ENCODE peak calls at places on chromosomes 2 and 18, in ten cellular contexts. U is CD8-positive, alpha-beta memory T cell; T is lower lobe of right lung; W is endodermal cell; C is neural progenitor cell; E is hepatocyte; Q is lung; Y is sigmoid colon; N is Panc1; O is upper lobe of left lung. L is an unnamed sample.

GRCh38 chr2:85001595-85001994 is 30.6 kb downstream of the KCMF1 start:
- DNase-seq in Y (no peak), Q (no peak), C (no peak), W (no peak), U (no peak), E (no peak), N (no peak), T (no peak), O (no peak), L (no peak)

GRCh38 chr2:207869784-207870778 is 100.4 kb upstream of the FZD5 start:
- DNase-seq in T (no peak), C (no peak), U (no peak), Q (peak; percentile 47), Y (no peak), E (peak; percentile 39), O (no peak), W (no peak), N (no peak), L (no peak)

GRCh38 chr18:36075862-36076587 is 8.7 kb upstream of the RPRD1A start:
- DNase-seq in E (peak; percentile 42), U (no peak), N (peak; percentile 33), T (no peak), W (no peak), Y (no peak), Q (no peak), O (no peak), C (no peak), L (no peak)

GRCh38 chr2:45307147-45307546 is 297.9 kb upstream of the SIX2 start:
- DNase-seq in C (no peak), Y (no peak), U (no peak), N (no peak), O (no peak), T (no peak), W (no peak), Q (no peak), E (no peak), L (no peak)

GRCh38 chr2:38233231-38233983 is 143.7 kb downstream of the ATL2 start:
- DNase-seq in C (no peak), E (peak; percentile 35), N (no peak), Q (no peak), W (no peak), T (no peak), U (no peak), O (no peak), Y (no peak), L (no peak)

GRCh38 chr18:51137891-51138290 is 59.6 kb downstream of the MEX3C start:
- DNase-seq in Y (no peak), O (no peak), E (no peak), C (no peak), N (no peak), W (no peak), U (no peak), T (no peak), Q (no peak), L (no peak)

GRCh38 chr2:15773204-15773603 is 167.1 kb upstream of the MYCN start:
- DNase-seq in T (no peak), N (no peak), C (no peak), U (no peak), E (no peak), W (no peak), Q (no peak), Y (no peak), O (no peak), L (no peak)

GRCh38 chr2:169478339-169478738 is 955 bp upstream of the BBS5 start:
- DNase-seq in N (no peak), Y (no peak), W (no peak), T (peak; percentile 50), C (no peak), E (no peak), Q (no peak), O (no peak), U (no peak), L (no peak)

GRCh38 chr2:128664499-128664971 is 345.9 kb upstream of the HS6ST1 start:
- DNase-seq in U (no peak), W (peak; percentile 84), O (no peak), Q (peak; percentile 13), T (no peak), N (no peak), E (no peak), Y (no peak), C (peak; percentile 30), L (no peak)

GRCh38 chr2:182982934-182983333 is 55.3 kb downstream of the NCKAP1 start:
- DNase-seq in Y (no peak), Q (no peak), O (no peak), W (no peak), U (no peak), T (no peak), N (no peak), E (no peak), C (no peak), L (no peak)

GRCh38 chr2:102033028-102033749 is 41.4 kb downstream of the IL1R2 start:
- DNase-seq in T (peak; percentile 82), U (no peak), E (peak; percentile 53), O (no peak), N (no peak), W (no peak), Y (no peak), C (no peak), Q (peak; percentile 85), L (peak; percentile 70)

GRCh38 chr18:374735-375168 is 106.9 kb upstream of the THOC1 start:
- DNase-seq in T (no peak), Q (no peak), W (no peak), E (no peak), O (no peak), C (no peak), Y (peak; percentile 86), N (no peak), U (no peak), L (peak; percentile 24)

GRCh38 chr2:192151848-192152247 is 42.9 kb downstream of the TMEFF2 start:
- DNase-seq in E (no peak), U (no peak), W (no peak), Y (no peak), T (no peak), N (no peak), Q (no peak), O (no peak), C (no peak), L (no peak)

GRCh38 chr2:237695201-237695780 is 67.9 kb downstream of the LRRFIP1 start:
- DNase-seq in Y (peak; percentile 29), O (no peak), E (peak; percentile 40), U (peak; percentile 66), W (no peak), C (no peak), T (no peak), N (peak; percentile 83), Q (no peak), L (no peak)

GRCh38 chr2:238561230-238561629 is 134.5 kb downstream of the ASB1 start:
- DNase-seq in E (peak; percentile 33), Q (no peak), C (no peak), W (no peak), U (no peak), T (no peak), O (no peak), N (peak; percentile 4), Y (no peak), L (no peak)

GRCh38 chr18:50749945-50750344 is 69.9 kb downstream of the MRO start:
- DNase-seq in U (no peak), E (no peak), T (no peak), O (no peak), Q (no peak), W (peak; percentile 57), N (no peak), Y (no peak), C (no peak), L (no peak)

GRCh38 chr2:218626369-218626768 is 18.7 kb downstream of the PLCD4 start:
- DNase-seq in O (no peak), T (no peak), E (no peak), U (no peak), Q (no peak), W (no peak), N (no peak), C (no peak), Y (no peak), L (no peak)

GRCh38 chr2:230097841-230098240 is 29.1 kb upstream of the SLC16A14 start:
- DNase-seq in T (no peak), W (no peak), Q (no peak), E (no peak), N (no peak), O (no peak), Y (no peak), C (no peak), U (no peak), L (no peak)

GRCh38 chr2:6986251-6986893 is 69.2 kb downstream of the RNF144A start:
- DNase-seq in C (peak; percentile 88), T (no peak), Y (no peak), E (no peak), W (peak; percentile 61), Q (no peak), O (no peak), U (no peak), N (no peak), L (no peak)

GRCh38 chr18:47113796-47114540 is 36.3 kb downstream of the HDHD2 start:
- DNase-seq in E (no peak), O (no peak), N (no peak), T (no peak), U (no peak), C (peak; percentile 63), Y (no peak), Q (no peak), W (peak; percentile 52), L (no peak)
- H3K36me3 ChIP-seq in E (no peaks in the 10 kb centered on the region), O (peaks cover 46% of the 10 kb centered on the region), N (no peaks in the 10 kb centered on the region), T (peaks cover 60% of the 10 kb centered on the region), U (no peaks in the 10 kb centered on the region), C (peaks cover 10% of the 10 kb centered on the region), Y (peaks cover 12% of the 10 kb centered on the region), Q (peaks cover 29% of the 10 kb centered on the region), W (peaks cover 36% of the 10 kb centered on the region), L (no peaks in the 10 kb centered on the region)

DNA sequence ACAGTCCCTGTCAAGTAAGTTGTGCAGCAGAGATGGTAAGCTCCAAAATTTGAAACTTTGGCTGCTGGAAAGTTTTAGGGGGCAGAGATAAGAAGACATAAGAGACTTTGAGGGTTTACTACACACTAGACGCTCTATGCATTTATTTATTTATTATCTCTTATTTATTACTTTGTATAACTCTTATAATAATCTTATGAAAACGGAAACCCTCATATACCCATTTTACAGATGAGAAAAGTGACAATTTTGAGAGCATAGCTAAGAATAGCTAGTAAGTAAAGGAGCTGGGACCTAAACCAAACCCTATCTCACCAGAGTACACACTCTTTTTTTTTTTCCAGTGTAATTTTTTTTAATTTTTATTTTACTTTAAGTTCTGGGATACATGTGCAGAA is 112.8 kb upstream of the PKDCC start:
- DNase-seq in T (no peak), U (no peak), E (no peak), N (no peak), Q (no peak), Y (no peak), C (no peak), O (no peak), W (no peak), L (no peak)
- H3K36me3 ChIP-seq in T (no peaks in the 10 kb centered on the region), U (no peaks in the 10 kb centered on the region), E (no peaks in the 10 kb centered on the region), N (no peaks in the 10 kb centered on the region), Q (no peaks in the 10 kb centered on the region), Y (no peaks in the 10 kb centered on the region), C (no peaks in the 10 kb centered on the region), O (no peaks in the 10 kb centered on the region), W (no peaks in the 10 kb centered on the region), L (no peaks in the 10 kb centered on the region)

GRCh38 chr2:112230371-112230770 is 24.5 kb downstream of the ZC3H8 start:
- DNase-seq in C (no peak), U (no peak), W (no peak), O (no peak), T (no peak), N (no peak), Y (no peak), Q (no peak), E (no peak), L (no peak)
- H3K36me3 ChIP-seq in C (no peaks in the 10 kb centered on the region), U (no peaks in the 10 kb centered on the region), W (peaks cover 12% of the 10 kb centered on the region), O (no peaks in the 10 kb centered on the region), T (peaks cover 38% of the 10 kb centered on the region), N (peaks cover 4% of the 10 kb centered on the region), Y (no peaks in the 10 kb centered on the region), Q (peaks cover 5% of the 10 kb centered on the region), E (no peaks in the 10 kb centered on the region), L (no peaks in the 10 kb centered on the region)

GRCh38 chr18:6955304-6955703 is 162.3 kb downstream of the LAMA1 start:
- DNase-seq in C (no peak), U (no peak), N (no peak), O (peak; percentile 60), Y (no peak), E (no peak), W (no peak), T (no peak), Q (no peak), L (no peak)
- H3K36me3 ChIP-seq in C (peaks cover 11% of the 10 kb centered on the region), U (no peaks in the 10 kb centered on the region), N (no peaks in the 10 kb centered on the region), O (no peaks in the 10 kb centered on the region), Y (no peaks in the 10 kb centered on the region), E (no peaks in the 10 kb centered on the region), W (peaks cover 91% of the 10 kb centered on the region), T (no peaks in the 10 kb centered on the region), Q (no peaks in the 10 kb centered on the region), L (no peaks in the 10 kb centered on the region)

L was measured in testis.